ENCODE peak calls at places on chromosome 17, in four cellular contexts. F, C, L and E are unnamed samples.

GRCh38 chr17:75224983-75225382 is 19.5 kb downstream of the NUP85 start:
- DNase-seq in F (no peak), C (no peak), L (no peak), E (no peak)

GRCh38 chr17:32899240-32900013 is 22.5 kb upstream of the MYO1D start:
- DNase-seq in F (no peak), C (no peak), L (no peak), E (no peak)

GRCh38 chr17:33949100-33949499 is 306.0 kb upstream of the CCL2 start:
- DNase-seq in F (no peak), C (peak; percentile 72), L (no peak), E (no peak)

GRCh38 chr17:50148226-50149098 is 2.0 kb downstream of the PPP1R9B start:
- DNase-seq in F (no peak), C (peak; percentile 62), L (peak; percentile 51), E (no peak)

GRCh38 chr17:37671028-37671812 is 28.0 kb upstream of the DDX52 start:
- DNase-seq in F (no peak), C (no peak), L (no peak), E (no peak)

GRCh38 chr17:57051886-57052342 is 33.1 kb upstream of the AKAP1 start:
- DNase-seq in F (no peak), C (no peak), L (no peak), E (no peak)

GRCh38 chr17:29505826-29506225 is 61.0 kb downstream of the ABHD15 start:
- DNase-seq in F (no peak), C (no peak), L (no peak), E (no peak)

GRCh38 chr17:4877089-4877488 is 22.2 kb upstream of the C17orf107 start:
- DNase-seq in F (no peak), C (no peak), L (no peak), E (no peak)

GRCh38 chr17:63042443-63042842 is 76.4 kb downstream of the TANC2 start:
- DNase-seq in F (no peak), C (no peak), L (no peak), E (no peak)

GRCh38 chr17:15921640-15922039 is 23.3 kb upstream of the ADORA2B start:
- DNase-seq in F (no peak), C (no peak), L (no peak), E (no peak)

GRCh38 chr17:2809337-2809736 is 13.1 kb downstream of the RAP1GAP2 start:
- DNase-seq in F (no peak), C (no peak), L (no peak), E (no peak)

GRCh38 chr17:250487-251300 is 69.2 kb upstream of the DOC2B start:
- DNase-seq in F (no peak), C (no peak), L (no peak), E (no peak)

GRCh38 chr17:14515015-14515414 is 214.1 kb downstream of the HS3ST3B1 start:
- DNase-seq in F (no peak), C (no peak), L (no peak), E (no peak)

GRCh38 chr17:8438441-8438840 is 2.8 kb downstream of the NDEL1 start:
- DNase-seq in F (no peak), C (no peak), L (no peak), E (no peak)

GRCh38 chr17:56549501-56549900 is 44.0 kb upstream of the NOG start:
- DNase-seq in F (no peak), C (no peak), L (no peak), E (no peak)

GRCh38 chr17:42846594-42847280 is 2.4 kb downstream of the AOC2 start:
- DNase-seq in F (no peak), C (no peak), L (peak; percentile 23), E (no peak)

GRCh38 chr17:51371732-51372151 is 111.4 kb downstream of the UTP18 start:
- DNase-seq in F (peak; percentile 84), C (peak; percentile 64), L (peak; percentile 69), E (peak; percentile 28)

GRCh38 chr17:1865252-1866037 is 35.6 kb downstream of the RPA1 start:
- DNase-seq in F (peak; percentile 4), C (peak; percentile 51), L (peak; percentile 35), E (peak; percentile 18)

GRCh38 chr17:17089796-17090641 is 47.8 kb downstream of the MPRIP start:
- DNase-seq in F (no peak), C (no peak), L (no peak), E (no peak)

GRCh38 chr17:20095366-20096080 is 86.4 kb downstream of the SPECC1 start:
- DNase-seq in F (peak; percentile 22), C (peak; percentile 18), L (peak; percentile 43), E (no peak)

GRCh38 chr17:7587420-7587786 is 2.5 kb downstream of the SOX15 start:
- DNase-seq in F (no peak), C (no peak), L (no peak), E (no peak)

GRCh38 chr17:72613411-72614292 is 478.8 kb downstream of the SLC39A11 start:
- DNase-seq in F (no peak), C (no peak), L (no peak), E (no peak)

GRCh38 chr17:65225061-65225460 is 87.9 kb downstream of the RGS9 start:
- DNase-seq in F (no peak), C (no peak), L (no peak), E (no peak)

GRCh38 chr17:43560461-43561427 is 14.6 kb upstream of the ETV4 start:
- DNase-seq in F (no peak), C (no peak), L (no peak), E (no peak)

GRCh38 chr17:66964083-66964771 is at the start of gene CACNG4:
- DNase-seq in F (no peak), C (no peak), L (no peak), E (no peak)

GRCh38 chr17:55699178-55699865 is 23.3 kb downstream of the TMEM100 start:
- DNase-seq in F (no peak), C (no peak), L (no peak), E (no peak)

GRCh38 chr17:57121308-57122042 is 36.4 kb downstream of the AKAP1 start:
- DNase-seq in F (no peak), C (peak; percentile 59), L (no peak), E (no peak)

GRCh38 chr17:66268247-66268927 is 34.0 kb upstream of the PRKCA start:
- DNase-seq in F (no peak), C (no peak), L (no peak), E (no peak)

DNA sequence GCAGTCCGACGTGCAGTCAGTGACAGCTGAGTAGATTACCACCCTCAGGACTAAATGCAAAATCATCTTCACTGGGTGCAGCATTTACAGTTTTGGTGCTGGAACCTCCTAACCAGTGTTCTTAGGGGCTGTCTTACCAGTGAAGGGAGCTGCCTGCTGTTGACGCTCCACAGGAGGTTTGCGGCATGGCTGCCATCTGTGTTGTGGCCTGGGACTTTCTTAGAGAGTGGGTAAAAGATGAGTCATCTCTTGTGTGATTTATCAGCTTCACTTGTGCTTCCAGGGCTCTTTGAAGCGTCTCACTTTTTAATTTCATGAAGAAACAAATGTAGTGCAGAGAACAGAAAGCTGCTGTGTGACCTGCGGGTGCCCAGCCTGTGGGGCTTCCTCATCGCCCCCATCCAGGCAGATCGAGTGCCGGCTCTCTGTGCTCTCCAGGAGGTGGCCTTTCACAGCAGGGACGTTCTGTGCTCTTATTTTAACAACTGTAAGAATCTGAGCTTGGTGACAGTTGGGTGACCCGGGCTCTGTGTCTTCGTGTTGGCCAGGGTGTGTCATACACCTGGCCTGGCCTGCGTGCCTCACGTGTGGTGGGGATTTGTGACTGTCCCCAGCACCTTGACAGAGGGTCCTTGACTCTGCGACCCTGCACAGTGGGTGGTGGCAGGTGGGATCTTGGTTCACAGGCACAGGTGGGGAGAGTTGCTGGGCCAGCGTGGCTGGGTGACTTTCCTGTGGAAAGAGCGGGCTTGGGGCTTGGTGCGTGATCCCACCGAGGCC is 24.3 kb upstream of the ZNF750 start:
- DNase-seq in F (peak; percentile 68), C (peak; percentile 79), L (no peak), E (no peak)
- H3K4me3 ChIP-seq in F (peak overlapping the region; percentile 35), C (no peak overlapping the region), L (no peak overlapping the region), E (no peak overlapping the region)

GRCh38 chr17:74015316-74015715 is 188.2 kb upstream of the RPL38 start:
- DNase-seq in F (no peak), C (no peak), L (no peak), E (no peak)

GRCh38 chr17:74018116-74018515 is 185.4 kb upstream of the RPL38 start:
- DNase-seq in F (no peak), C (no peak), L (no peak), E (no peak)

GRCh38 chr17:74019860-74020259 is 183.6 kb upstream of the RPL38 start:
- DNase-seq in F (no peak), C (no peak), L (no peak), E (no peak)

GRCh38 chr17:74017461-74017860 is 186.0 kb upstream of the RPL38 start:
- DNase-seq in F (no peak), C (no peak), L (no peak), E (no peak)

GRCh38 chr17:74016504-74016903 is 187.0 kb upstream of the RPL38 start:
- DNase-seq in F (no peak), C (no peak), L (no peak), E (no peak)
- TF ChIP-seq TCF7L2 in F (no peak), C (no peak), L (no peak), E (no peak)

GRCh38 chr17:82129095-82129494 is 31.1 kb upstream of the FASN start:
- DNase-seq in F (peak; percentile 12), C (no peak), L (no peak), E (no peak)

GRCh38 chr17:82127704-82128103 is 29.7 kb upstream of the FASN start:
- DNase-seq in F (no peak), C (no peak), L (no peak), E (no peak)

GRCh38 chr17:82126479-82127314 is 28.7 kb upstream of the FASN start:
- DNase-seq in F (no peak), C (no peak), L (no peak), E (no peak)

GRCh38 chr17:82128287-82128686 is 30.3 kb upstream of the FASN start:
- DNase-seq in F (no peak), C (no peak), L (no peak), E (no peak)

GRCh38 chr17:82127315-82127595 is 29.2 kb upstream of the FASN start:
- DNase-seq in F (no peak), C (no peak), L (no peak), E (no peak)
- H3K4me3 ChIP-seq in F (no peak overlapping the region), C (no peak overlapping the region), L (no peak overlapping the region), E (no peak overlapping the region)

GRCh38 chr17:28346199-28346580 is 10.6 kb downstream of the TNFAIP1 start:
- DNase-seq in F (no peak), C (no peak), L (no peak), E (no peak)

GRCh38 chr17:28346746-28347246 is 10.5 kb downstream of the POLDIP2 start:
- DNase-seq in F (no peak), C (peak; percentile 44), L (peak; percentile 69), E (no peak)

GRCh38 chr17:28345420-28346198 is 10.0 kb downstream of the TNFAIP1 start:
- DNase-seq in F (no peak), C (no peak), L (no peak), E (no peak)

GRCh38 chr17:28348979-28349378 is 8.3 kb downstream of the POLDIP2 start:
- DNase-seq in F (no peak), C (no peak), L (no peak), E (no peak)

DNA sequence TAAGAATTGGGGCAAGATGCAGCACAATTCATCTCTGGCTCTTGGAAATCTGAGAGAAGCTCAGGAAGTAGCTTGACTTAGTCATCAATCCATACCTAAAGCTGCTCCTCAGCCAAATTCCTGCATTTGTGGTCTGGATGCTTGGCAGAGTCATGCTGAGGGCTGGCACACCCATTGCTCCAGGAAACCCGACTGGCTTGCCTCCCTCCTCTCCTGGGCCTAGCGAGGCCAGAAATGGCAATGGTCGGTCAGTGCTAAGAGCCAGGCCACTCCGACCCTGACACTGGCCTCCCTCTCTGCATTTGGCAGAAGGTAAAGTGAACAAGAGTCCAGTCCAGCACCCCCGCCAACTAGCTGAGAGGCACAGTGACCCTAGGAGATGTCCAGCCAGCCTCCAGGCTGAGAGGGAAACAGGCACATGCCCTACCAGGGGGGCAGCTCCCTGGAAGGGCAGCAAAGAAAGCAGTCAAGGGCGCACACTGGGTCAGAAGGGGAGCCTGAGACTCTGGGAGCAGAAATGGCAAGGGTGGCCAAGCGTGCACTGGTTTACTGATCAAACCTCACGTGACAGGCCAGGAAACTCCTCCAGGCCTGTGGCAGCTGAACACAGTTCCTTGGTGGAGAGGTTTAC is 10.0 kb downstream of the POLDIP2 start:
- DNase-seq in F (no peak), C (no peak), L (no peak), E (no peak)
- TF ChIP-seq TCF7L2 in F (no peak), C (no peak), L (no peak), E (no peak)